ENCODE peak calls at places on chromosomes 2 and 18, in nine cellular contexts. U is neural crest cell, V is GM10248, M is hepatocyte, Y is CD14-positive monocyte, C is cardiac fibroblast, G is dorsolateral prefrontal cortex, L is prostate gland, I is neural progenitor cell. T is an unnamed sample.

GRCh38 chr2:24676493-24676892 is 116.7 kb downstream of the PTRHD1 start:
- DNase-seq in V (no peak), M (no peak), C (no peak), I (no peak), G (no peak), L (no peak), Y (no peak), U (no peak), T (no peak)

GRCh38 chr2:28354920-28355520 is 37.6 kb upstream of the FOSL2 start:
- DNase-seq in L (no peak), M (no peak), I (no peak), G (no peak), U (no peak), V (no peak), C (no peak), Y (peak; percentile 24), T (no peak)

GRCh38 chr2:26609839-26610277 is 31.3 kb downstream of the CIB4 start:
- DNase-seq in M (no peak), G (no peak), C (no peak), U (no peak), Y (no peak), I (no peak), V (no peak), L (no peak), T (no peak)

GRCh38 chr2:222993920-222994650 is 57.9 kb upstream of the KCNE4 start:
- DNase-seq in M (peak; percentile 80), V (no peak), G (peak; percentile 91), Y (no peak), I (no peak), U (no peak), L (peak; percentile 43), C (peak; percentile 97), T (no peak)

GRCh38 chr2:164150601-164151000 is 414.8 kb upstream of the FIGN start:
- DNase-seq in M (no peak), U (no peak), V (no peak), L (no peak), G (no peak), Y (no peak), C (peak; percentile 8), I (no peak), T (no peak)

GRCh38 chr2:217986256-217986961 is 16.4 kb downstream of the TNS1 start:
- DNase-seq in I (no peak), G (no peak), Y (peak; percentile 42), V (no peak), L (no peak), U (no peak), C (no peak), M (no peak), T (no peak)

GRCh38 chr18:67730884-67731283 is 214.4 kb upstream of the DSEL start:
- DNase-seq in I (no peak), G (no peak), L (no peak), V (no peak), U (no peak), Y (no peak), C (peak; percentile 15), M (no peak), T (no peak)

GRCh38 chr2:183284606-183285005 is 160.4 kb downstream of the NUP35 start:
- DNase-seq in C (peak; percentile 52), M (no peak), Y (no peak), G (no peak), I (no peak), U (no peak), L (no peak), V (no peak), T (no peak)

GRCh38 chr2:219446101-219446504 is 11.5 kb downstream of the SPEG start:
- DNase-seq in G (peak; percentile 75), V (no peak), Y (no peak), M (peak; percentile 70), I (peak; percentile 67), L (no peak), C (peak; percentile 93), U (no peak), T (peak; percentile 74)

GRCh38 chr18:57116598-57117132 is 30.2 kb upstream of the BOD1L2 start:
- DNase-seq in G (no peak), C (no peak), L (no peak), U (no peak), M (no peak), Y (no peak), V (no peak), I (no peak), T (no peak)

GRCh38 chr18:21656402-21656801 is 44.3 kb downstream of the SNRPD1 start:
- DNase-seq in I (no peak), C (peak; percentile 49), Y (no peak), G (no peak), U (no peak), V (no peak), M (no peak), L (no peak), T (no peak)

GRCh38 chr2:64522843-64523428 is 1.2 kb upstream of the AFTPH start:
- DNase-seq in V (peak; percentile 47), I (peak; percentile 76), L (peak; percentile 69), U (peak; percentile 57), Y (no peak), G (peak; percentile 49), C (peak; percentile 89), M (peak; percentile 87), T (peak; percentile 49)

GRCh38 chr2:71156531-71156930 is 26.1 kb downstream of the MPHOSPH10 start:
- DNase-seq in Y (no peak), C (peak; percentile 49), G (no peak), M (peak; percentile 26), L (no peak), U (no peak), V (no peak), I (no peak), T (no peak)

GRCh38 chr2:194867328-194867727 is 789.7 kb upstream of the SLC39A10 start:
- DNase-seq in V (no peak), Y (no peak), I (no peak), G (no peak), M (no peak), U (no peak), L (no peak), C (peak; percentile 1), T (no peak)

GRCh38 chr18:22069916-22070315 is 99.5 kb upstream of the GATA6 start:
- DNase-seq in L (no peak), G (no peak), U (no peak), Y (no peak), V (no peak), M (no peak), C (no peak), I (no peak), T (no peak)

GRCh38 chr2:49973917-49974368 is 819.6 kb upstream of the FSHR start:
- DNase-seq in I (peak; percentile 82), M (peak; percentile 74), G (peak; percentile 96), C (peak; percentile 33), U (peak; percentile 47), L (peak; percentile 37), Y (no peak), V (peak; percentile 11), T (peak; percentile 24)

GRCh38 chr2:85828725-85829124 is 60.1 kb downstream of the ST3GAL5 start:
- DNase-seq in M (no peak), I (no peak), Y (no peak), L (no peak), U (no peak), G (no peak), C (no peak), V (no peak), T (no peak)

GRCh38 chr2:43021791-43022500 is 204.5 kb downstream of the ZFP36L2 start:
- DNase-seq in U (peak; percentile 30), G (peak; percentile 78), M (peak; percentile 69), Y (no peak), V (no peak), L (no peak), I (peak; percentile 64), C (no peak), T (no peak)

GRCh38 chr18:2686349-2686968 is 30.9 kb downstream of the SMCHD1 start:
- DNase-seq in Y (no peak), M (no peak), V (no peak), G (no peak), U (no peak), C (no peak), L (no peak), I (no peak), T (no peak)

GRCh38 chr2:234826676-234827075 is 125.1 kb upstream of the SH3BP4 start:
- DNase-seq in Y (no peak), M (no peak), U (no peak), L (no peak), V (no peak), I (no peak), G (no peak), C (peak; percentile 51), T (no peak)

GRCh38 chr2:215137741-215138340 is 585 bp downstream of the ABCA12 start:
- DNase-seq in U (no peak), Y (no peak), I (no peak), C (peak; percentile 67), L (peak; percentile 45), M (no peak), G (no peak), V (no peak), T (no peak)

GRCh38 chr2:134594399-134594798 is 124.4 kb downstream of the TMEM163 start:
- DNase-seq in M (no peak), V (no peak), Y (no peak), I (no peak), U (no peak), C (no peak), L (no peak), G (no peak), T (no peak)

GRCh38 chr2:239831272-239831731 is 193.8 kb downstream of the NDUFA10 start:
- DNase-seq in L (no peak), U (peak; percentile 18), G (no peak), M (no peak), I (peak; percentile 68), V (no peak), Y (peak; percentile 23), C (peak; percentile 45), T (peak; percentile 35)

GRCh38 chr2:39593439-39594393 is 72.0 kb upstream of the TMEM178A start:
- DNase-seq in M (peak; percentile 54), I (peak; percentile 68), U (no peak), G (no peak), Y (no peak), L (peak; percentile 39), V (peak; percentile 22), C (peak; percentile 92), T (peak; percentile 37)
- TF ChIP-seq CTCF in M (peak; percentile 48), I (peak; percentile 59), U (peak; percentile 55), G (peak; percentile 55), Y (peak; percentile 26), L (peak; percentile 64), V (peak; percentile 38), C (peak; percentile 86), T (no peak)

GRCh38 chr18:62982600-62983251 is 267.4 kb downstream of the PHLPP1 start:
- DNase-seq in V (peak; percentile 80), U (peak; percentile 57), I (peak; percentile 82), C (peak; percentile 73), M (peak; percentile 78), Y (no peak), G (peak; percentile 71), L (peak; percentile 62), T (peak; percentile 53)
- TF ChIP-seq CTCF in V (peak; percentile 77), U (peak; percentile 90), I (peak; percentile 86), C (peak; percentile 74), M (peak; percentile 94), Y (peak; percentile 77), G (peak; percentile 89), L (peak; percentile 84), T (peak; percentile 75)

GRCh38 chr2:8566155-8566670 is 115.6 kb upstream of the ID2 start:
- DNase-seq in U (no peak), L (no peak), Y (peak; percentile 8), C (no peak), M (no peak), I (no peak), V (no peak), G (no peak), T (no peak)
- TF ChIP-seq CTCF in U (no peak), L (no peak), Y (no peak), C (no peak), M (no peak), I (no peak), V (no peak), G (no peak), T (no peak)

GRCh38 chr2:34734042-34734441 is 1134.9 kb upstream of the FAM98A start:
- DNase-seq in M (no peak), V (no peak), Y (no peak), I (no peak), G (no peak), C (no peak), U (no peak), L (no peak), T (no peak)
- TF ChIP-seq CTCF in M (no peak), V (no peak), Y (no peak), I (no peak), G (no peak), C (no peak), U (no peak), L (no peak), T (no peak)

T was measured in endothelial cell.